ENCODE peak calls at places on chromosomes 4 and X, in nine cellular contexts. K, A, E, C, P, Y, X, J and O are unnamed samples.

GRCh38 chr4:169619958-169620845 is at the start of gene CLCN3:
- DNase-seq in K (peak; percentile 79), A (peak; percentile 98), E (peak; percentile 99), C (peak; percentile 81), P (peak; percentile 99), Y (peak; percentile 90), X (peak; percentile 98), J (peak; percentile 98), O (peak; percentile 90)

GRCh38 chr4:4613641-4614286 is 71.9 kb upstream of the STX18 start:
- DNase-seq in K (no peak), A (no peak), E (peak; percentile 49), C (no peak), P (no peak), Y (no peak), X (no peak), J (no peak), O (no peak)

GRCh38 chrX:115939636-115940160 is 230.8 kb upstream of the AGTR2 start:
- DNase-seq in K (no peak), A (no peak), E (no peak), C (no peak), P (no peak), Y (no peak), X (no peak), J (no peak), O (no peak)

GRCh38 chrX:123975180-123975579 is 13.7 kb downstream of the STAG2 start:
- DNase-seq in K (no peak), A (peak; percentile 24), E (peak; percentile 56), C (no peak), P (no peak), Y (no peak), X (no peak), J (no peak), O (no peak)

GRCh38 chr4:183658362-183659028 is 490 bp downstream of the RWDD4 start:
- DNase-seq in K (peak; percentile 6), A (peak; percentile 14), E (no peak), C (no peak), P (peak; percentile 62), Y (peak; percentile 15), X (peak; percentile 17), J (no peak), O (peak; percentile 5)

GRCh38 chrX:12894074-12894691 is 12.2 kb upstream of the TLR8 start:
- DNase-seq in K (peak; percentile 17), A (peak; percentile 15), E (no peak), C (no peak), P (no peak), Y (peak; percentile 33), X (peak; percentile 35), J (no peak), O (no peak)

GRCh38 chrX:12567857-12568256 is 223.4 kb upstream of the PRPS2 start:
- DNase-seq in K (no peak), A (peak; percentile 12), E (no peak), C (no peak), P (no peak), Y (no peak), X (peak; percentile 0), J (no peak), O (no peak)

GRCh38 chrX:86171366-86171765 is 23.1 kb downstream of the DACH2 start:
- DNase-seq in K (no peak), A (peak; percentile 52), E (no peak), C (no peak), P (no peak), Y (no peak), X (no peak), J (no peak), O (no peak)

GRCh38 chr4:8332891-8333331 is 63.4 kb downstream of the HTRA3 start:
- DNase-seq in K (no peak), A (no peak), E (peak; percentile 72), C (no peak), P (no peak), Y (no peak), X (no peak), J (no peak), O (no peak)

GRCh38 chrX:73877687-73878086 is 314.7 kb downstream of the CHIC1 start:
- DNase-seq in K (no peak), A (peak; percentile 22), E (peak; percentile 52), C (no peak), P (no peak), Y (no peak), X (no peak), J (no peak), O (no peak)

GRCh38 chrX:14509325-14510057 is 19.8 kb upstream of the GLRA2 start:
- DNase-seq in K (no peak), A (no peak), E (no peak), C (no peak), P (no peak), Y (no peak), X (no peak), J (no peak), O (no peak)

GRCh38 chrX:136586386-136586785 is 54.4 kb downstream of the VGLL1 start:
- DNase-seq in K (peak; percentile 3), A (peak; percentile 7), E (no peak), C (no peak), P (no peak), Y (no peak), X (peak; percentile 6), J (no peak), O (no peak)

GRCh38 chrX:13265549-13266132 is 54.2 kb downstream of the ATXN3L start:
- DNase-seq in K (no peak), A (no peak), E (no peak), C (no peak), P (no peak), Y (no peak), X (no peak), J (no peak), O (no peak)

GRCh38 chrX:17022205-17022604 is 75.7 kb downstream of the REPS2 start:
- DNase-seq in K (no peak), A (peak; percentile 66), E (no peak), C (no peak), P (no peak), Y (no peak), X (no peak), J (peak; percentile 5), O (no peak)

GRCh38 chr4:11039494-11040142 is 355.1 kb upstream of the CLNK start:
- DNase-seq in K (no peak), A (no peak), E (no peak), C (no peak), P (no peak), Y (no peak), X (no peak), J (no peak), O (no peak)

GRCh38 chr4:10201356-10202223 is 85.0 kb upstream of the WDR1 start:
- DNase-seq in K (no peak), A (no peak), E (no peak), C (no peak), P (no peak), Y (no peak), X (no peak), J (no peak), O (no peak)

GRCh38 chrX:115968436-115969252 is 201.9 kb upstream of the AGTR2 start:
- DNase-seq in K (no peak), A (peak; percentile 31), E (no peak), C (no peak), P (peak; percentile 83), Y (no peak), X (peak; percentile 16), J (peak; percentile 42), O (peak; percentile 19)

GRCh38 chr4:59969909-59970308 is 1230.2 kb upstream of the ADGRL3 start:
- DNase-seq in K (no peak), A (no peak), E (no peak), C (no peak), P (no peak), Y (no peak), X (no peak), J (no peak), O (no peak)

GRCh38 chr4:177190995-177191568 is 118.6 kb upstream of the NEIL3 start:
- DNase-seq in K (no peak), A (peak; percentile 24), E (no peak), C (no peak), P (no peak), Y (no peak), X (no peak), J (no peak), O (no peak)

GRCh38 chr4:113404846-113405245 is 355.4 kb downstream of the ANK2 start:
- DNase-seq in K (no peak), A (no peak), E (no peak), C (no peak), P (no peak), Y (no peak), X (no peak), J (no peak), O (no peak)

GRCh38 chr4:71559957-71560541 is 221.2 kb downstream of the SLC4A4 start:
- DNase-seq in K (no peak), A (peak; percentile 68), E (no peak), C (no peak), P (no peak), Y (no peak), X (no peak), J (no peak), O (no peak)

GRCh38 chrX:76555816-76556215 is 128.3 kb downstream of the MAGEE1 start:
- DNase-seq in K (no peak), A (peak; percentile 47), E (no peak), C (no peak), P (peak; percentile 49), Y (peak; percentile 15), X (no peak), J (no peak), O (peak; percentile 2)

GRCh38 chr4:153465922-153466636 is at the start of gene TMEM131L:
- DNase-seq in K (no peak), A (peak; percentile 71), E (peak; percentile 90), C (no peak), P (peak; percentile 85), Y (no peak), X (peak; percentile 77), J (peak; percentile 69), O (peak; percentile 55)

GRCh38 chr4:40719008-40719623 is 30.6 kb upstream of the NSUN7 start:
- DNase-seq in K (no peak), A (peak; percentile 76), E (no peak), C (peak; percentile 12), P (no peak), Y (no peak), X (no peak), J (no peak), O (peak; percentile 51)

GRCh38 chr4:76626686-76627465 is 191.8 kb downstream of the SHROOM3 start:
- DNase-seq in K (no peak), A (no peak), E (no peak), C (no peak), P (no peak), Y (no peak), X (no peak), J (no peak), O (no peak)

GRCh38 chr4:41358626-41359025 is 101.9 kb downstream of the UCHL1 start:
- DNase-seq in K (no peak), A (no peak), E (no peak), C (no peak), P (no peak), Y (no peak), X (no peak), J (peak; percentile 20), O (no peak)